ENCODE peak calls at places on chromosome 7, in four cellular contexts. W, T, Y and O are unnamed samples.

GRCh38 chr7:130901209-130901783 is 167.3 kb upstream of the KLF14 start:
- DNase-seq in Y (no peak), W (peak), T (no peak), O (no peak)

GRCh38 chr7:69603937-69604494 is 5.7 kb downstream of the AUTS2 start:
- DNase-seq in W (no peak), T (no peak), Y (no peak), O (peak)

GRCh38 chr7:80186721-80187120 is 52.1 kb downstream of the GNAI1 start:
- DNase-seq in T (no peak), W (no peak), Y (no peak), O (no peak)

GRCh38 chr7:129343099-129343700 is 91.0 kb upstream of the STRIP2 start:
- DNase-seq in W (peak), T (no peak), Y (no peak), O (peak)

GRCh38 chr7:140646931-140647647 is 6.5 kb upstream of the DENND2A start:
- DNase-seq in W (peak), Y (peak), T (no peak), O (peak)

GRCh38 chr7:4815121-4815520 is 39.7 kb downstream of the AP5Z1 start:
- DNase-seq in W (no peak), T (no peak), Y (no peak), O (no peak)

GRCh38 chr7:48421357-48421756 is 250.1 kb downstream of the ABCA13 start:
- DNase-seq in Y (no peak), T (no peak), W (peak), O (no peak)

GRCh38 chr7:155987681-155988080 is 175.4 kb upstream of the SHH start:
- DNase-seq in T (no peak), W (no peak), Y (no peak), O (no peak)

GRCh38 chr7:43616977-43617376 is 34.1 kb downstream of the STK17A start:
- DNase-seq in Y (no peak), W (no peak), T (no peak), O (no peak)

GRCh38 chr7:150952331-150953050 is 25.6 kb downstream of the KCNH2 start:
- DNase-seq in Y (no peak), T (no peak), W (no peak), O (no peak)

GRCh38 chr7:137801003-137801402 is 45.8 kb downstream of the DGKI start:
- DNase-seq in T (no peak), Y (no peak), W (peak), O (no peak)

GRCh38 chr7:7315851-7316250 is 133.5 kb downstream of the C1GALT1 start:
- DNase-seq in W (no peak), Y (no peak), T (no peak), O (no peak)

GRCh38 chr7:101538596-101539459 is 90.3 kb downstream of the MYL10 start:
- DNase-seq in Y (peak), W (peak), T (peak), O (peak)

GRCh38 chr7:139771001-139771956 is 6.5 kb downstream of the HIPK2 start:
- DNase-seq in T (no peak), W (peak), Y (no peak), O (no peak)

GRCh38 chr7:123769371-123769770 is 20.6 kb upstream of the WASL start:
- DNase-seq in Y (no peak), W (peak), T (no peak), O (no peak)

GRCh38 chr7:36763084-36763807 is 39.0 kb upstream of the AOAH start:
- DNase-seq in T (no peak), W (peak), Y (no peak), O (no peak)

GRCh38 chr7:45715471-45716352 is 141.5 kb downstream of the ADCY1 start:
- DNase-seq in Y (no peak), T (no peak), W (no peak), O (no peak)

GRCh38 chr7:67716729-67717128 is 720.1 kb downstream of the TYW1 start:
- DNase-seq in Y (no peak), W (no peak), T (no peak), O (no peak)

GRCh38 chr7:19410096-19410495 is 264.9 kb upstream of the FERD3L start:
- DNase-seq in T (no peak), Y (no peak), W (no peak), O (no peak)

GRCh38 chr7:69932034-69932628 is 333.9 kb downstream of the AUTS2 start:
- DNase-seq in T (no peak), Y (no peak), W (peak), O (no peak)

GRCh38 chr7:108511939-108512338 is 14.0 kb downstream of the PNPLA8 start:
- DNase-seq in T (no peak), W (no peak), Y (no peak), O (no peak)

GRCh38 chr7:139588632-139589031 is 65.1 kb downstream of the CLEC2L start:
- DNase-seq in W (peak), T (no peak), Y (no peak), O (no peak)

GRCh38 chr7:51346136-51346535 is 29.5 kb upstream of the COBL start:
- DNase-seq in Y (no peak), T (no peak), W (no peak), O (no peak)

GRCh38 chr7:29854257-29854938 is 48.1 kb downstream of the WIPF3 start:
- DNase-seq in Y (no peak), T (no peak), W (no peak), O (no peak)

GRCh38 chr7:106273009-106273695 is 11.6 kb downstream of the NAMPT start:
- DNase-seq in T (no peak), Y (no peak), W (no peak), O (no peak)

GRCh38 chr7:42010751-42011150 is 226.3 kb downstream of the GLI3 start:
- DNase-seq in W (no peak), Y (no peak), T (no peak), O (no peak)

GRCh38 chr7:74289018-74289659 is at the start of gene CLIP2:
- DNase-seq in T (peak), Y (peak), W (peak), O (peak)

GRCh38 chr7:50628469-50629084 is 63.4 kb upstream of the DDC start:
- DNase-seq in Y (peak), W (no peak), T (no peak), O (no peak)

GRCh38 chr7:125661677-125662076 is 732.1 kb upstream of the POT1 start:
- DNase-seq in W (no peak), Y (no peak), T (no peak), O (no peak)

GRCh38 chr7:44292876-44293560 is 32.4 kb downstream of the CAMK2B start:
- DNase-seq in T (peak), Y (peak), W (no peak), O (peak)

GRCh38 chr7:115585015-115585655 is 445.4 kb downstream of the TFEC start:
- DNase-seq in W (peak), Y (no peak), T (no peak), O (no peak)